ENCODE peak calls at places on chromosome 1, in six cellular contexts. V, M, H, T, Y and D are unnamed samples.

GRCh38 chr1:172339840-172340239 is 80.6 kb upstream of the C1orf105 start:
- DNase-seq in V (no peak), M (no peak), H (no peak), T (no peak), Y (no peak), D (no peak)

GRCh38 chr1:59457786-59458185 is 160.9 kb downstream of the FGGY start:
- DNase-seq in V (no peak), M (no peak), H (no peak), T (no peak), Y (no peak), D (no peak)

GRCh38 chr1:26784023-26784871 is 3.5 kb upstream of the PIGV start:
- DNase-seq in V (no peak), M (peak; percentile 81), H (no peak), T (peak; percentile 34), Y (no peak), D (no peak)

GRCh38 chr1:44489481-44489880 is 84.4 kb downstream of the RNF220 start:
- DNase-seq in V (no peak), M (no peak), H (no peak), T (peak; percentile 64), Y (no peak), D (no peak)

GRCh38 chr1:63822540-63822939 is 48.7 kb downstream of the ROR1 start:
- DNase-seq in V (no peak), M (no peak), H (no peak), T (no peak), Y (no peak), D (no peak)

GRCh38 chr1:18536356-18536755 is 55.6 kb downstream of the KLHDC7A start:
- DNase-seq in V (no peak), M (no peak), H (no peak), T (no peak), Y (no peak), D (no peak)

GRCh38 chr1:37793773-37794371 is at the start of gene MANEAL:
- DNase-seq in V (peak; percentile 85), M (no peak), H (peak; percentile 74), T (peak; percentile 40), Y (no peak), D (peak; percentile 93)

GRCh38 chr1:111904478-111905218 is 84.8 kb downstream of the KCND3 start:
- DNase-seq in V (no peak), M (no peak), H (no peak), T (no peak), Y (no peak), D (peak; percentile 27)

GRCh38 chr1:45400049-45400448 is 59.8 kb upstream of the MUTYH start:
- DNase-seq in V (no peak), M (no peak), H (no peak), T (no peak), Y (no peak), D (no peak)

GRCh38 chr1:213983589-213984386 is 4.0 kb upstream of the PROX1 start:
- DNase-seq in V (no peak), M (no peak), H (no peak), T (no peak), Y (no peak), D (no peak)

GRCh38 chr1:160416369-160416768 is 16.0 kb downstream of the VANGL2 start:
- DNase-seq in V (no peak), M (no peak), H (peak; percentile 13), T (peak; percentile 20), Y (no peak), D (peak; percentile 20)

GRCh38 chr1:8987881-8988617 is 38.2 kb downstream of the SLC2A7 start:
- DNase-seq in V (peak; percentile 90), M (no peak), H (no peak), T (no peak), Y (peak; percentile 38), D (peak; percentile 65)

GRCh38 chr1:232974971-232975370 is 24.6 kb downstream of the NTPCR start:
- DNase-seq in V (no peak), M (no peak), H (no peak), T (peak; percentile 87), Y (no peak), D (no peak)

GRCh38 chr1:202106340-202107284 is 16.1 kb upstream of the GPR37L1 start:
- DNase-seq in V (no peak), M (no peak), H (peak; percentile 48), T (no peak), Y (no peak), D (no peak)

GRCh38 chr1:234396871-234397270 is 23.6 kb downstream of the COA6 start:
- DNase-seq in V (no peak), M (no peak), H (no peak), T (no peak), Y (no peak), D (no peak)

GRCh38 chr1:182084487-182085316 is 23.2 kb upstream of the ZNF648 start:
- DNase-seq in V (peak; percentile 93), M (no peak), H (peak; percentile 72), T (peak; percentile 40), Y (peak; percentile 30), D (peak; percentile 91)

GRCh38 chr1:162376754-162377153 is at the start of gene SPATA46:
- DNase-seq in V (no peak), M (no peak), H (no peak), T (no peak), Y (no peak), D (no peak)

GRCh38 chr1:85259866-85260345 is 444 bp upstream of the C1orf52 start:
- DNase-seq in V (no peak), M (no peak), H (no peak), T (peak; percentile 52), Y (no peak), D (no peak)